ENCODE peak calls at places on chromosome X, in ten cellular contexts. J is progenitor cell of endocrine pancreas; V is PC-3; X is fibroblast of the conjunctiva; W is activated CD8-positive, alpha-beta memory T cell treated with anti-CD3 and anti-CD28 coated beads for 24 hours; Y is astrocyte; C is glutamatergic neuron; Q is memory B cell; U is activated CD4-positive, alpha-beta T cell treated with anti-CD3 and anti-CD28 coated beads for 24 hours; G is H54. B is an unnamed sample.

GRCh38 chrX:16873106-16873505 is 2.9 kb upstream of the RBBP7 start:
- DNase-seq in C (no peak), V (peak), X (no peak), J (no peak), Y (no peak), W (no peak), Q (no peak), G (no peak), U (no peak), B (no peak)

GRCh38 chrX:68792083-68792482 is 36.7 kb upstream of the EFNB1 start:
- DNase-seq in X (no peak), J (no peak), V (no peak), C (no peak), U (no peak), Y (no peak), G (no peak), Q (no peak), W (no peak), B (no peak)

GRCh38 chrX:41541381-41541780 is 94.2 kb downstream of the NYX start:
- DNase-seq in V (no peak), J (no peak), U (no peak), Y (peak), W (no peak), X (no peak), Q (no peak), C (no peak), G (no peak), B (peak)

GRCh38 chrX:102339312-102340298 is 92.6 kb downstream of the NXF2 start:
- DNase-seq in Q (no peak), G (no peak), Y (no peak), J (no peak), U (no peak), X (no peak), C (no peak), V (no peak), W (no peak), B (no peak)

GRCh38 chrX:26208012-26208411 is 8.0 kb upstream of the MAGEB5 start:
- DNase-seq in W (no peak), X (no peak), U (no peak), V (no peak), Q (no peak), C (no peak), Y (no peak), J (no peak), G (no peak), B (no peak)

GRCh38 chrX:69503835-69504625 is at the start of gene NALF2:
- DNase-seq in Y (peak), V (peak), X (no peak), G (no peak), J (peak), C (peak), U (no peak), Q (no peak), W (no peak), B (peak)

GRCh38 chrX:119218198-119218597 is 17.9 kb upstream of the PGRMC1 start:
- DNase-seq in G (no peak), X (no peak), Q (no peak), C (no peak), V (peak), W (no peak), U (no peak), J (no peak), Y (no peak), B (no peak)

GRCh38 chrX:74133156-74133796 is 170.7 kb upstream of the ZCCHC13 start:
- DNase-seq in G (peak), Y (peak), Q (peak), C (no peak), J (no peak), X (peak), V (peak), W (no peak), U (no peak), B (peak)

GRCh38 chrX:3371163-3371562 is 24.7 kb upstream of the MXRA5 start:
- DNase-seq in X (no peak), V (no peak), G (no peak), Q (no peak), Y (peak), C (no peak), U (no peak), W (no peak), J (no peak), B (no peak)

GRCh38 chrX:113399501-113400192 is 559.0 kb upstream of the AMOT start:
- DNase-seq in U (no peak), Q (no peak), G (no peak), J (no peak), X (no peak), V (peak), C (no peak), Y (peak), W (no peak), B (no peak)

GRCh38 chrX:2767631-2768455 is 16.0 kb downstream of the XG start:
- DNase-seq in Q (no peak), C (no peak), V (peak), G (peak), Y (peak), X (no peak), U (no peak), W (no peak), J (no peak), B (peak)

GRCh38 chrX:13754765-13755164 is 20.2 kb downstream of the OFD1 start:
- DNase-seq in C (no peak), Q (no peak), X (no peak), G (no peak), J (no peak), Y (no peak), W (no peak), U (no peak), V (no peak), B (no peak)

GRCh38 chrX:70262952-70263567 is 3.1 kb upstream of the P2RY4 start:
- DNase-seq in U (peak), X (peak), C (peak), J (peak), W (peak), Q (no peak), G (peak), V (peak), Y (peak), B (no peak)

GRCh38 chrX:47217121-47217851 is 1.2 kb upstream of the CDK16 start:
- DNase-seq in G (no peak), W (no peak), V (peak), C (no peak), Y (peak), X (no peak), Q (no peak), J (no peak), U (no peak), B (no peak)